ENCODE peak calls at places on chromosomes 12 and 14, in eight cellular contexts. H is endothelial cell of umbilical vein; W is CD4-positive, alpha-beta T cell; S is upper lobe of left lung; E is psoas muscle; C is DND-41; L is cardiac muscle cell; A is thoracic aorta. P is an unnamed sample.
A peak's percentile ranks its signal among the peaks of the same experiment; 100 is the strongest.

GRCh38 chr12:34186492-34186891 is 164.2 kb downstream of the ALG10 start:
- DNase-seq in H (no peak), W (no peak), S (no peak), E (no peak), C (no peak), L (no peak), A (no peak), P (no peak)

GRCh38 chr12:129566800-129567199 is 337.0 kb downstream of the TMEM132D start:
- DNase-seq in H (no peak), W (no peak), S (no peak), E (no peak), C (no peak), L (no peak), A (no peak), P (no peak)

GRCh38 chr12:103745962-103746361 is 95.1 kb downstream of the NT5DC3 start:
- DNase-seq in H (no peak), W (no peak), S (no peak), E (no peak), C (no peak), L (peak; percentile 5), A (no peak), P (no peak)

GRCh38 chr12:4664111-4664510 is 15.2 kb downstream of the NDUFA9 start:
- DNase-seq in H (no peak), W (no peak), S (no peak), E (no peak), C (no peak), L (peak; percentile 20), A (no peak), P (no peak)

GRCh38 chr12:119804011-119804641 is 73.0 kb downstream of the CIT start:
- DNase-seq in H (peak; percentile 71), W (no peak), S (peak; percentile 85), E (peak; percentile 75), C (no peak), L (peak; percentile 52), A (no peak), P (no peak)

GRCh38 chr12:101782544-101782855 is 43.2 kb upstream of the SYCP3 start:
- DNase-seq in H (no peak), W (no peak), S (no peak), E (no peak), C (no peak), L (no peak), A (no peak), P (no peak)

GRCh38 chr14:24171422-24172260 is at the start of gene REC8:
- DNase-seq in H (peak; percentile 82), W (peak; percentile 76), S (peak; percentile 91), E (peak; percentile 57), C (no peak), L (peak; percentile 98), A (peak; percentile 38), P (peak; percentile 46)

GRCh38 chr14:49220492-49220891 is 365.7 kb downstream of the RPS29 start:
- DNase-seq in H (no peak), W (no peak), S (no peak), E (no peak), C (no peak), L (no peak), A (no peak), P (no peak)

GRCh38 chr12:93979189-93979588 is 169.2 kb upstream of the PLXNC1 start:
- DNase-seq in H (peak; percentile 43), W (no peak), S (no peak), E (no peak), C (peak; percentile 32), L (peak; percentile 46), A (no peak), P (no peak)

GRCh38 chr12:20212036-20212435 is 156.3 kb upstream of the PDE3A start:
- DNase-seq in H (peak; percentile 70), W (no peak), S (no peak), E (no peak), C (no peak), L (peak; percentile 72), A (no peak), P (no peak)

GRCh38 chr14:85587152-85587697 is 57.3 kb downstream of the FLRT2 start:
- DNase-seq in H (no peak), W (no peak), S (no peak), E (no peak), C (peak; percentile 54), L (peak; percentile 58), A (no peak), P (no peak)

GRCh38 chr14:77303417-77304156 is 17.1 kb downstream of the POMT2 start:
- DNase-seq in H (peak; percentile 96), W (no peak), S (no peak), E (no peak), C (no peak), L (peak; percentile 85), A (no peak), P (no peak)

GRCh38 chr12:53328043-53328435 is 6.6 kb upstream of the AAAS start:
- DNase-seq in H (no peak), W (no peak), S (no peak), E (no peak), C (no peak), L (no peak), A (no peak), P (no peak)

GRCh38 chr12:39958377-39958776 is 147.5 kb downstream of the SLC2A13 start:
- DNase-seq in H (peak; percentile 10), W (no peak), S (no peak), E (no peak), C (no peak), L (peak; percentile 11), A (no peak), P (no peak)

DNA sequence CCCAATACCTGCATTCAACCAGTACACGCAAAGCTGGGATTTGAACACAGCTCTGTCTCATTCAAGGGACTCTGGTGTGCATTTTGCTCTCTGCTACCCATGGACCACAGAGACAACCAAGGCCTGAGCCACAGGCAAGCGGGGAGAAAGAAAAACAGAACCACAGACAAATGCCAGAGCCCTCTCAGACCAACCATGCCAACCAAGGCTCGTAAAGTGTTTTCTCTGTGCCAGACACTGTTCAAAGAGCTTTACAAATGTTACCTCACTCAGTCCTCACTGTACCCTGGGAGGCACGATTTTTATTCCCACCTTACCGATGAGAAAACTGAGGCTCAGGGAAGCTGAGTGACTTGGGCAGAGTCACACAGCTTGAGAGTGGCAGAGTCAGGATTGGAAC is 32.4 kb upstream of the EML1 start:
- DNase-seq in H (no peak), W (no peak), S (no peak), E (no peak), C (no peak), L (no peak), A (no peak), P (no peak)
- TF ChIP-seq CTCF in H (no peak), W (no peak), S (no peak), E (no peak), C (no peak), L (no peak), A (no peak), P (no peak)

DNA sequence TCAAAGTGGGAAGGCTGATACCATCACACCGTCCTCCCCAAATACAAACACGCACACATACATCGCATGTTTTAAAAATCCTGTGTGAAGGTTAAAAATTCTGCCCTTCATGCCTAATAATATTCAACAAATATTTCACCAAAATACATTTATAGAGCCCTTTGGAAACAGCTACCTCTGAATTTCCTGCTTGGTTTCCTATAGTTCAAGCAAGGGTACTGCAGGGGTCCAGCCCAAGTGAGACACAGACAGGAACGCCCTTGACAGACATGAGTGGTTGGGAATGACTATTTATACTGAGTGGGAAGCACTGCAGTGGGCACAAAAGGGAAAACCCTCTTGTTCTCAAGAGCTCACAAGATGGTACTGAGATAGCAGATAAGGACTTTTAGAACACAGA is 51.0 kb downstream of the ST8SIA1 start:
- DNase-seq in H (no peak), W (no peak), S (no peak), E (no peak), C (no peak), L (no peak), A (no peak), P (no peak)
- TF ChIP-seq CTCF in H (no peak), W (no peak), S (no peak), E (no peak), C (no peak), L (no peak), A (peak; percentile 17), P (no peak)

DNA sequence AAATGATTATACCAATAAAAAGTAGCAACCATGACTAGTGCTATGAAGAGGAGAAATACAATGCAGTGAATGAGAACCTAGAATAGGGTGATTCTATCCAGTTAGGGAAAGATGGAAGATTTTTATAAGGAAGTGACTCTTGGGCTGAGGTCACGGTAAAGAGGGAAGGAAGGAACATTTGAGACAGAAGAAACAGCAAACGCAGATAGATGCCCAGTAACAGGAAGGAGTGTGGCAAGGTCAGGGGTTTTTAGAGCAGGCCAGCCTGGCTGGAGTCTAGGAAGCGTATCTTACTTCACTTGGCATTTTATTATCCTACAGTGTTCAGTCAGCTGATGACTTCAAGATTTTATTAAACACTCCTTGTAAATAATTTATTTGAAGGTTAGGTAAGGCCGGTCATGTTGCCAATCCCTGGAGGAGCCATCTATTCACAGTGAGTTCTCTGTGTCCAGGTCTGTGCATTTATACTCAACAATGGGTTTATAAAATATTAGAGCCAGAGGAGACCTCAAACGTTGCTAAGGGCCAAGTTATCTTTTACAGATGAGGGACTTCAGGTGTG is 170.6 kb downstream of the PRKCH start:
- DNase-seq in H (peak; percentile 33), W (no peak), S (no peak), E (no peak), C (no peak), L (no peak), A (no peak), P (no peak)
- TF ChIP-seq CTCF in H (no peak), W (no peak), S (no peak), E (no peak), C (no peak), L (no peak), A (no peak), P (no peak)

GRCh38 chr12:62816624-62817023 is 118.3 kb downstream of the PPM1H start:
- DNase-seq in H (no peak), W (no peak), S (no peak), E (no peak), C (no peak), L (no peak), A (no peak), P (no peak)

GRCh38 chr12:62813031-62813829 is 121.7 kb downstream of the PPM1H start:
- DNase-seq in H (peak; percentile 68), W (peak; percentile 42), S (no peak), E (peak; percentile 54), C (peak; percentile 62), L (peak; percentile 87), A (peak; percentile 9), P (peak; percentile 53)

GRCh38 chr12:62814243-62814642 is 120.7 kb downstream of the PPM1H start:
- DNase-seq in H (no peak), W (no peak), S (no peak), E (no peak), C (no peak), L (no peak), A (no peak), P (no peak)

DNA sequence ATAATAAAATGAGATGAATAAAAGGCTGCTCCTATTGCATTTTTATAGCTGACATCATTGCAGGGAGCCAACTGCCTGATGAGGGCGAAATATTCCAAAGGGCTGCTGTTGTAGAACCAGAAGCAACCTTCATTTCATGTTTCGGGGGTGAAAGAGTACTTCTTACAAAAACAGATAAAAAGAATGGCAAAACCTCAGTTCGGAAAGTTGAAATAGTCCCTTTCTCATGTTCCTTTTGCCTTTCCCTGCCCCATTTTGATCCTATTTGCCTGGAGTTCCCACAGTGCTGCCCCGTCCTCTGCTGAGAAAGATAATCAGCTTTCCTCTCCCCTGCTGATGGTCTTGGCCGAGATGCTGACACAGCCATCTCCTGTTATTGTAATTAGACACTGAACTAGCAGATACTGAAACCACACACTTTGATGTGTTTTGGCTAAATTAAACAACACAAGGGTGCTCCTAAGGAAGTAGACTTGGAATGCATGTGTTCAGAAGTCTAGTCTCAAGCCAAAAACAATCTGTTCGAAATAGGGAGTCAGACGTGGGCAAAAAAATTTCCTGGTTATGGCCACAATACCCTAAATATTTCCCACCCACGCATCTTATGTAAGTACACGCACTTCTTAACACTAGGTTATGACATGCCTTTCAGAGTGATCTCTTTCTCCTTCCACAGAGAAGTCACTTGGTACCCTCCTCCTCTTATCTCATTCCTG is 117.2 kb downstream of the PPM1H start:
- DNase-seq in H (peak; percentile 68), W (no peak), S (no peak), E (no peak), C (no peak), L (peak; percentile 83), A (no peak), P (no peak)
- TF ChIP-seq CTCF in H (no peak), W (no peak), S (no peak), E (no peak), C (no peak), L (no peak), A (no peak), P (no peak)

P was measured in omental fat pad.